ENCODE peak calls at places on chromosomes 3 and 15, in five cellular contexts. One of them, this sample, is unnamed.

GRCh38 chr15:77810180-77810579 is 177.5 kb upstream of the LINGO1 start:
- DNase-seq in GM12878: no peak
- DNase-seq in HepG2: no peak
- DNase-seq in SK-N-SH: no peak
- DNase-seq in K562: no peak
- DNase-seq in this sample: no peak

GRCh38 chr15:68792901-68793766 is 27.6 kb downstream of the ANP32A start:
- DNase-seq in SK-N-SH: no peak
- DNase-seq in K562: no peak
- DNase-seq in GM12878: no peak
- DNase-seq in HepG2: no peak
- DNase-seq in this sample: no peak

GRCh38 chr15:48470096-48470495 is 138.9 kb downstream of the DUT start:
- DNase-seq in K562: no peak
- DNase-seq in GM12878: no peak
- DNase-seq in HepG2: no peak
- DNase-seq in SK-N-SH: no peak
- DNase-seq in this sample: no peak

GRCh38 chr15:34436126-34436955 is 1.3 kb downstream of the GOLGA8A start:
- DNase-seq in GM12878: no peak
- DNase-seq in K562: peak
- DNase-seq in SK-N-SH: peak
- DNase-seq in HepG2: no peak
- DNase-seq in this sample: no peak

GRCh38 chr3:197511853-197512635 is 43.7 kb downstream of the BDH1 start:
- DNase-seq in K562: no peak
- DNase-seq in GM12878: no peak
- DNase-seq in HepG2: no peak
- DNase-seq in SK-N-SH: no peak
- DNase-seq in this sample: no peak

GRCh38 chr3:32930161-32930560 is 21.3 kb upstream of the CCR4 start:
- DNase-seq in K562: no peak
- DNase-seq in SK-N-SH: no peak
- DNase-seq in HepG2: no peak
- DNase-seq in GM12878: no peak
- DNase-seq in this sample: no peak

GRCh38 chr15:45179221-45179985 is 8.4 kb downstream of the SHF start:
- DNase-seq in GM12878: no peak
- DNase-seq in HepG2: peak
- DNase-seq in SK-N-SH: peak
- DNase-seq in K562: peak
- DNase-seq in this sample: no peak

GRCh38 chr15:66078196-66078928 is 175.2 kb downstream of the MEGF11 start:
- DNase-seq in GM12878: no peak
- DNase-seq in K562: no peak
- DNase-seq in HepG2: no peak
- DNase-seq in SK-N-SH: no peak
- DNase-seq in this sample: no peak

GRCh38 chr3:64836097-64836496 is 148.3 kb upstream of the ADAMTS9 start:
- DNase-seq in K562: no peak
- DNase-seq in HepG2: no peak
- DNase-seq in SK-N-SH: no peak
- DNase-seq in GM12878: no peak
- DNase-seq in this sample: no peak

GRCh38 chr3:179473565-179473964 is 22.3 kb upstream of the GNB4 start:
- DNase-seq in GM12878: no peak
- DNase-seq in SK-N-SH: no peak
- DNase-seq in HepG2: no peak
- DNase-seq in K562: no peak
- DNase-seq in this sample: no peak

GRCh38 chr3:147299656-147300055 is 106.7 kb downstream of the ZIC4 start:
- DNase-seq in K562: no peak
- DNase-seq in GM12878: no peak
- DNase-seq in HepG2: no peak
- DNase-seq in SK-N-SH: no peak
- DNase-seq in this sample: peak

GRCh38 chr3:81666502-81667121 is 94.8 kb downstream of the GBE1 start:
- DNase-seq in HepG2: no peak
- DNase-seq in GM12878: no peak
- DNase-seq in K562: no peak
- DNase-seq in SK-N-SH: peak
- DNase-seq in this sample: peak

GRCh38 chr3:167733961-167734497 is 663 bp downstream of the PDCD10 start:
- DNase-seq in K562: no peak
- DNase-seq in SK-N-SH: no peak
- DNase-seq in GM12878: no peak
- DNase-seq in HepG2: peak
- DNase-seq in this sample: peak

GRCh38 chr3:62688050-62688449 is 187.2 kb downstream of the CADPS start:
- DNase-seq in K562: no peak
- DNase-seq in SK-N-SH: no peak
- DNase-seq in HepG2: no peak
- DNase-seq in GM12878: no peak
- DNase-seq in this sample: no peak

GRCh38 chr15:57509965-57510364 is 81.7 kb upstream of the MYZAP start:
- DNase-seq in HepG2: no peak
- DNase-seq in SK-N-SH: no peak
- DNase-seq in GM12878: no peak
- DNase-seq in K562: no peak
- DNase-seq in this sample: no peak

GRCh38 chr3:126357299-126358037 is at the start of gene KLF15:
- DNase-seq in HepG2: peak
- DNase-seq in GM12878: no peak
- DNase-seq in K562: peak
- DNase-seq in SK-N-SH: peak
- DNase-seq in this sample: peak

GRCh38 chr3:106299300-106300098 is 430.7 kb upstream of the CBLB start:
- DNase-seq in GM12878: peak
- DNase-seq in SK-N-SH: no peak
- DNase-seq in HepG2: no peak
- DNase-seq in K562: no peak
- DNase-seq in this sample: peak

GRCh38 chr15:67109141-67110034 is 44.0 kb downstream of the SMAD3 start:
- DNase-seq in GM12878: no peak
- DNase-seq in K562: no peak
- DNase-seq in SK-N-SH: no peak
- DNase-seq in HepG2: peak
- DNase-seq in this sample: peak

GRCh38 chr3:46998121-46998851 is 18.8 kb downstream of the NBEAL2 start:
- DNase-seq in GM12878: no peak
- DNase-seq in HepG2: peak
- DNase-seq in K562: peak
- DNase-seq in SK-N-SH: peak
- DNase-seq in this sample: peak

GRCh38 chr3:64321747-64322146 is 96.5 kb upstream of the PRICKLE2 start:
- DNase-seq in SK-N-SH: no peak
- DNase-seq in HepG2: no peak
- DNase-seq in GM12878: no peak
- DNase-seq in K562: no peak
- DNase-seq in this sample: peak

GRCh38 chr3:154060606-154061380 is 60.4 kb upstream of the ARHGEF26 start:
- DNase-seq in GM12878: no peak
- DNase-seq in SK-N-SH: no peak
- DNase-seq in HepG2: no peak
- DNase-seq in K562: no peak
- DNase-seq in this sample: peak

GRCh38 chr15:42511010-42511396 is 15.6 kb downstream of the SNAP23 start:
- DNase-seq in K562: no peak
- DNase-seq in HepG2: no peak
- DNase-seq in GM12878: no peak
- DNase-seq in SK-N-SH: no peak
- DNase-seq in this sample: peak

GRCh38 chr15:63492541-63493077 is 11.8 kb upstream of the USP3 start:
- DNase-seq in K562: no peak
- DNase-seq in SK-N-SH: no peak
- DNase-seq in GM12878: no peak
- DNase-seq in HepG2: no peak
- DNase-seq in this sample: peak

GRCh38 chr15:80265021-80265420 is 13.0 kb upstream of the CTXND1 start:
- DNase-seq in SK-N-SH: no peak
- DNase-seq in HepG2: no peak
- DNase-seq in K562: no peak
- DNase-seq in GM12878: no peak
- DNase-seq in this sample: peak

GRCh38 chr15:72852268-72852667 is 68.7 kb upstream of the ADPGK start:
- DNase-seq in GM12878: no peak
- DNase-seq in K562: no peak
- DNase-seq in HepG2: no peak
- DNase-seq in SK-N-SH: no peak
- DNase-seq in this sample: no peak

GRCh38 chr15:92451225-92451825 is 57.6 kb downstream of the ST8SIA2 start:
- DNase-seq in K562: no peak
- DNase-seq in HepG2: no peak
- DNase-seq in GM12878: no peak
- DNase-seq in SK-N-SH: no peak
- DNase-seq in this sample: peak

GRCh38 chr3:114643342-114643741 is 349.5 kb downstream of the TIGIT start:
- DNase-seq in K562: no peak
- DNase-seq in SK-N-SH: no peak
- DNase-seq in GM12878: no peak
- DNase-seq in HepG2: no peak
- DNase-seq in this sample: no peak

GRCh38 chr15:98927057-98927456 is 80.5 kb downstream of the PGPEP1L start:
- DNase-seq in GM12878: no peak
- DNase-seq in SK-N-SH: no peak
- DNase-seq in K562: no peak
- DNase-seq in HepG2: no peak
- DNase-seq in this sample: peak

GRCh38 chr3:160774172-160774571 is 18.1 kb downstream of the PPM1L start:
- DNase-seq in SK-N-SH: no peak
- DNase-seq in HepG2: no peak
- DNase-seq in GM12878: no peak
- DNase-seq in K562: no peak
- DNase-seq in this sample: no peak

GRCh38 chr3:109155828-109156227 is 19.3 kb downstream of the C3orf85 start:
- DNase-seq in HepG2: no peak
- DNase-seq in K562: no peak
- DNase-seq in GM12878: no peak
- DNase-seq in SK-N-SH: no peak
- DNase-seq in this sample: no peak

GRCh38 chr3:133038731-133039398 is 674 bp downstream of the TMEM108 start:
- DNase-seq in HepG2: no peak
- DNase-seq in GM12878: no peak
- DNase-seq in SK-N-SH: peak
- DNase-seq in K562: peak
- DNase-seq in this sample: no peak

GRCh38 chr15:84840741-84841429 is 23.7 kb downstream of the ALPK3 start:
- DNase-seq in GM12878: no peak
- DNase-seq in K562: no peak
- DNase-seq in SK-N-SH: peak
- DNase-seq in HepG2: peak
- DNase-seq in this sample: peak

GRCh38 chr15:46654993-46655392 is 1020.2 kb downstream of the SQOR start:
- DNase-seq in K562: no peak
- DNase-seq in HepG2: no peak
- DNase-seq in SK-N-SH: no peak
- DNase-seq in GM12878: no peak
- DNase-seq in this sample: no peak

GRCh38 chr3:193134895-193135294 is 106.1 kb upstream of the PLAAT1 start:
- DNase-seq in K562: no peak
- DNase-seq in SK-N-SH: no peak
- DNase-seq in GM12878: no peak
- DNase-seq in HepG2: no peak
- DNase-seq in this sample: peak

GRCh38 chr3:149501524-149501923 is 27.0 kb downstream of the TM4SF4 start:
- DNase-seq in GM12878: no peak
- DNase-seq in HepG2: no peak
- DNase-seq in K562: no peak
- DNase-seq in SK-N-SH: no peak
- DNase-seq in this sample: peak

GRCh38 chr3:111617912-111618601 is 22.9 kb upstream of the ZBED2 start:
- DNase-seq in HepG2: no peak
- DNase-seq in GM12878: no peak
- DNase-seq in K562: no peak
- DNase-seq in SK-N-SH: no peak
- DNase-seq in this sample: peak
- TF ChIP-seq MXI1 in HepG2: no peak
- TF ChIP-seq MXI1 in GM12878: no peak
- TF ChIP-seq MXI1 in K562: no peak
- TF ChIP-seq MXI1 in SK-N-SH: no peak
- TF ChIP-seq MXI1 in this sample: no peak

GRCh38 chr3:155369735-155370134 is 76.3 kb upstream of the STRIT1 start:
- DNase-seq in K562: no peak
- DNase-seq in HepG2: no peak
- DNase-seq in GM12878: no peak
- DNase-seq in SK-N-SH: no peak
- DNase-seq in this sample: no peak
- H3K4me2 ChIP-seq in K562: no peak
- H3K4me2 ChIP-seq in HepG2: no peak
- H3K4me2 ChIP-seq in GM12878: no peak
- H3K4me2 ChIP-seq in SK-N-SH: no peak
- H3K4me2 ChIP-seq in this sample: no peak

DNA sequence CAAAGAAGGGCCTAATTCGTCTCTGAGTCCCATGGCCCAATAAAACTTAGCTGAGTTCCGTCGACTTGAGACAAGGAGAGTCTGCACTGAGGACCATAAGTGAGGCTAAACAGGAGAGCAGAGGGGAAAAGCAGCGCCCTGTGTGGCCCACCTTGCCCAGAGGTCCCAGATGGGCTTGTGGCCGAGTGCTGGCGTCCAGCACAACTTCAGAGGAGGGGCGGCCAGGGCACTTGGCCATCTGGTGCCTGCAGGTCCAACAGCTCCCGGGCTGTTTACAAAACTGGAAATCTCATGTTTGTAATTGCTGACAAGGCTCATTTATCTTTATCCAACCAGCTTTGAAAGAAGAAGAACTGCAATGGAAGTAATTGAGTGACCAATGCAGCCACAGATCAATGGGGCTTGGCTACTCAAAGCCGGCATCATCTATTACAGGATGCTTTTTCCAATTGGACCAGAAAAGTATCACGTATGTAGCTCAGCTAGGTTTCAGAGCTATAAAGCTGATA is 306.3 kb downstream of the OCA2 start:
- DNase-seq in HepG2: no peak
- DNase-seq in K562: no peak
- DNase-seq in SK-N-SH: no peak
- DNase-seq in GM12878: no peak
- DNase-seq in this sample: no peak
- TF ChIP-seq MXI1 in HepG2: no peak
- TF ChIP-seq MXI1 in K562: no peak
- TF ChIP-seq MXI1 in SK-N-SH: no peak
- TF ChIP-seq MXI1 in GM12878: no peak
- TF ChIP-seq MXI1 in this sample: no peak

DNA sequence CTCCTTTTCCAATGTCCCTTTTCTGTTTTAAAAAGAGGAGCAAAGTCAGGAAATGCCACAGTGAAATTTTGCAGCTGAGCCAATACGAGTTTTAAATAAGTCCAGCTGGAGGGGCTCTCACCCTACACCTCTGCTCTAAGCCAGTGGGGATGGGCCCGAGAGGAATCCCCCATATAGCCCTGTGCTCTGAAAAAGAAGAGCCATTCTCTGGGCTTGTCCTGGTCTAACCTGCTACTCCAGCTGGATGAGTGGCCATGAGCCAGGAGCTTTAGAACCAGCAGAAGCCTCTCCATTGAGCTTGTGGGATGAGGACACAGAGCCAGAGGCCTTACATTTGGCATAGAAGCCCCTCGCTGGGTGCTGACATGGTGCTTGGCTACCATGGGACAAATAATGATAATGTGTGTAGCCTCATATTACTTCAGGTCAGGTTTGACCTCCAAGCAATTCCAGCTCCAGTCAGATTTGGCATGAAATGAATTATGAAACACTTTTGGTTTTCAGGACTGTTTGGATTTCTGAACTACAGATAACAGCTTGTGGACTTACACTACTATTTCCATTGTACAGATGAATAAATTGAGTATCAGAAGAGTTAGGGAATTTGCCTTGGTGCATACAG is 172.4 kb downstream of the CHST2 start:
- DNase-seq in SK-N-SH: no peak
- DNase-seq in GM12878: no peak
- DNase-seq in HepG2: no peak
- DNase-seq in K562: no peak
- DNase-seq in this sample: no peak
- H3K4me2 ChIP-seq in SK-N-SH: no peak
- H3K4me2 ChIP-seq in GM12878: no peak
- H3K4me2 ChIP-seq in HepG2: no peak
- H3K4me2 ChIP-seq in K562: no peak
- H3K4me2 ChIP-seq in this sample: no peak